ENCODE peak calls at places on chromosomes 13 and 19, in seven cellular contexts. C, Q, F, Z, T, W and E are unnamed samples.

GRCh38 chr13:98923641-98924397 is 54.0 kb downstream of the DOCK9 start:
- DNase-seq in Z (peak; percentile 34), T (no peak), W (no peak), C (no peak), Q (no peak), F (no peak), E (no peak)

GRCh38 chr13:87669379-87669978 is 1.7 kb upstream of the SLITRK5 start:
- DNase-seq in F (no peak), T (no peak), Q (peak; percentile 76), W (peak; percentile 87), Z (no peak), C (peak; percentile 76), E (peak; percentile 44)

GRCh38 chr19:55013596-55013995 is 24.5 kb downstream of the GP6 start:
- DNase-seq in F (no peak), T (no peak), W (no peak), Q (no peak), C (no peak), Z (no peak), E (no peak)

GRCh38 chr19:10388957-10389356 is 8.6 kb upstream of the TYK2 start:
- DNase-seq in T (peak; percentile 46), W (peak; percentile 79), Z (peak; percentile 85), Q (peak; percentile 93), F (peak; percentile 35), C (peak; percentile 78), E (peak; percentile 65)

GRCh38 chr19:13149628-13150186 is 468 bp downstream of the STX10 start:
- DNase-seq in W (peak; percentile 35), F (no peak), T (no peak), C (peak; percentile 27), Z (peak; percentile 75), Q (peak; percentile 76), E (no peak)

GRCh38 chr13:40164137-40164536 is 502.3 kb downstream of the FOXO1 start:
- DNase-seq in Q (no peak), F (no peak), W (no peak), T (no peak), C (peak; percentile 42), Z (peak; percentile 65), E (no peak)

GRCh38 chr13:29595380-29596063 is at the start of gene SLC7A1:
- DNase-seq in F (peak; percentile 28), Q (peak; percentile 95), T (peak; percentile 94), W (peak; percentile 94), Z (peak; percentile 95), C (peak; percentile 67), E (peak; percentile 53)

GRCh38 chr13:51455532-51455931 is 2.7 kb upstream of the INTS6 start:
- DNase-seq in Q (no peak), C (no peak), F (no peak), W (no peak), Z (no peak), T (no peak), E (no peak)

GRCh38 chr19:5397804-5398692 is 57.2 kb upstream of the ZNRF4 start:
- DNase-seq in C (no peak), T (no peak), Q (peak; percentile 94), W (peak; percentile 30), F (no peak), Z (no peak), E (no peak)

GRCh38 chr19:55437410-55437809 is 5.7 kb downstream of the SHISA7 start:
- DNase-seq in W (no peak), Q (peak; percentile 93), T (no peak), C (peak; percentile 63), Z (peak; percentile 83), F (no peak), E (no peak)

GRCh38 chr13:28239374-28239773 is 101.0 kb downstream of the PAN3 start:
- DNase-seq in W (no peak), Q (no peak), T (no peak), F (no peak), Z (peak; percentile 6), C (peak; percentile 46), E (no peak)

GRCh38 chr13:52195052-52195837 is 35.8 kb upstream of the NEK3 start:
- DNase-seq in C (peak; percentile 84), W (no peak), Q (peak; percentile 93), F (no peak), T (peak; percentile 84), Z (peak; percentile 90), E (no peak)

GRCh38 chr19:14118165-14119051 is 846 bp upstream of the PRKACA start:
- DNase-seq in F (peak; percentile 70), C (peak; percentile 81), Z (peak; percentile 89), Q (peak; percentile 37), W (no peak), T (peak; percentile 35), E (no peak)

GRCh38 chr19:18898533-18899408 is 2.8 kb upstream of the CERS1 start:
- DNase-seq in C (no peak), T (no peak), W (no peak), Q (no peak), F (no peak), Z (no peak), E (no peak)

GRCh38 chr13:31517599-31517998 is 221.7 kb upstream of the RXFP2 start:
- DNase-seq in W (no peak), Z (no peak), C (no peak), Q (no peak), F (no peak), T (no peak), E (no peak)

GRCh38 chr13:31521466-31521865 is 217.9 kb upstream of the RXFP2 start:
- DNase-seq in C (no peak), Q (no peak), T (no peak), F (peak; percentile 59), W (no peak), Z (peak; percentile 30), E (no peak)

GRCh38 chr13:31518666-31519065 is 220.7 kb upstream of the RXFP2 start:
- DNase-seq in T (no peak), Q (no peak), Z (peak; percentile 8), W (no peak), C (no peak), F (peak; percentile 66), E (no peak)

GRCh38 chr13:31528176-31528575 is 211.2 kb upstream of the RXFP2 start:
- DNase-seq in Q (no peak), F (no peak), W (no peak), Z (no peak), T (no peak), C (no peak), E (no peak)

DNA sequence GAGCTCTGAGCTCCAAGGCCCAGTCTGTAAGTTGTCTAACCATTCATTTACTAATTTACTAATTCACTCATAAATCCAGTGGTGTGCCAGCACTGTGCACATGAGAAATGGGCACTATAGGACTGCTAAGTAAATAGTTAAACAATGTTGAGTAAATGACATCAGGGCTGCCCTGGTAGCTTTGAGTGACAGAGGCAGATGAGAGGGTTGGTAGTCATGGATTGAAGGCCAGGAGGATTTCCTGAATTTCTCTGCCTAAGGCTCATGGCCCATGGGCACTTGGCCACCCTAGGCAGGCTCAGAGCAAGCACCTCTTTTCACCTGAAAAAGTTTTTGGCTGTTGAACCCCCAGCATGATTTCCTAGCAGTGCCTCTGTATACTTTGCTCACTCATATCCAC is 216.9 kb upstream of the RXFP2 start:
- DNase-seq in F (no peak), W (no peak), Z (no peak), Q (no peak), C (no peak), T (no peak), E (no peak)
- TF ChIP-seq CTCF in F (no peak), W (no peak), Z (no peak), Q (no peak), C (no peak), T (no peak), E (no peak)

DNA sequence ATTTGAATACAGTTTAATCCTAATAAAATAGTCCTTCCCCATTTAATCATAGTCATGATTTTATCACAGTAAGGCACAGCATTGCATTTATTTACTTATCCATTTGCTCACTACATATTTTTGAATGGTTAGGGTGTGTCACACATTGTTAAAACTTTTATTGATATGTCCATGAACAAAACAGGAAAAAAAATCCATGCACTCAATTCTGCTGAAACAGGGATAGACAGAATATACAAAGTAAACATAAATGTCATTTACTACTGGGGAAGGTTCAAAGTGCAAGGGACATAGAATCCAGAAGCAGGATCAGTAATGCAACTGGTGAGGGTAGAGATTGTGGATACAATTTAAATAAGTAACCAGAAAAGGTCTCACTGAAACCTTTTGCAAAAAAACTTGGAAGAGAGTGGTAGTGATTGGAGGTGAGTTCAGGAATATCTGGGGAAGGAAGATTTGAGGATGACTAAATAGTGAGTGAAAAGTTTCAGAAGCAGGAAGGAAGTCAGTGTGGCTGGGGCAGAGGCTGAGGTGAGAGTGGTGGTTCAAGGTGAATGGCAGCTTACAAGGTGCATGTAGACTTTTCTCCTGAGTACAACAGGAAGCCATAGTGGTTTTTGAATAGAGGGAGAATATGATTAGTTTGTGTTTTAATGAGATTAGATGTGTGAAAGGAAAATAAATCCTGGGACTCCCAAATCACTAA is 387.2 kb upstream of the ATXN8OS start:
- DNase-seq in T (no peak), W (no peak), F (no peak), C (no peak), Z (no peak), Q (no peak), E (no peak)
- H3K4me3 ChIP-seq in T (no peak overlapping the region), W (no peak overlapping the region), F (no peak overlapping the region), C (no peak overlapping the region), Z (no peak overlapping the region), Q (no peak overlapping the region), E (no peak overlapping the region)

GRCh38 chr13:46683879-46684278 is 113.1 kb downstream of the ESD start:
- DNase-seq in W (no peak), Z (peak; percentile 54), Q (no peak), F (no peak), T (peak; percentile 41), C (peak; percentile 22), E (peak; percentile 33)

GRCh38 chr13:46685006-46685730 is 111.8 kb downstream of the ESD start:
- DNase-seq in C (no peak), F (no peak), T (no peak), Q (no peak), W (no peak), Z (no peak), E (no peak)

GRCh38 chr13:46682015-46682414 is 114.9 kb downstream of the ESD start:
- DNase-seq in Z (no peak), T (no peak), C (no peak), F (no peak), W (no peak), Q (no peak), E (no peak)

GRCh38 chr13:46686171-46686570 is 110.8 kb downstream of the ESD start:
- DNase-seq in Q (no peak), C (no peak), Z (no peak), W (no peak), F (no peak), T (no peak), E (no peak)

DNA sequence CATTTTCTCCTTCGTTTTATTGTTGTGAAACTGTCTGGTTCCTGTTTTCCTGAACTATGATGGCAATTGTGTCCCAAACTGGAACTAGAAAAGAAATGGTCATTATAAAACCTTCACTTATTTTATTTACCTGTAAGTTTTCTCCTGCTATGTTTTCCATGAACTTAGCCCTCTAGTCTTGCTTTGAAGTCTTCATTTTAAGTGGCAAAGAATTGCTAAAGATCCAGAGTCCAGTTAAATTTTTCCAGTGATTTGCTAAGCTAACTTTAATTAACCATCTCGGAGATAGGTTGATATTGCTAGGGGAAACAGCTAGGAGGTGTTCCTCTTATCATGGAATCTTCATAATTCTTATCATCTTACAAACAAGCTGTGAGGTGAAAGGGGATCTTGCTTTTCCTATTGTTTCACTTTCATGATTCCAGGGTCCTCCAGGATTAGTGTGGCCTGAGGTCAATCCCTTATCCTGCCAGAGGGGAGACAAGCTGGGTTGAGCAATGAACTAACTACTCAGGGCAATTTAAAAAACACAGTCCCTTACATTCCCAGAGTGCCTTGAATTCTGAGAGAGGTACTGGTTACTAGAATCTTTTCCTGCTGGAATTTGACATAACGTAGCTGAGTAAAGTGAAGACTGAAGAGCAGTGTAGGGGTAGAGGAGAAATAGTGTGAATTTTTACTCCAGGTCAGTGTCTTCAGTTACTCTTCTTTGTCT is 112.5 kb downstream of the ESD start:
- DNase-seq in F (no peak), T (no peak), Z (no peak), W (no peak), C (peak; percentile 20), Q (peak; percentile 87), E (no peak)
- TF ChIP-seq CTCF in F (no peak), T (no peak), Z (no peak), W (no peak), C (no peak), Q (no peak), E (no peak)

GRCh38 chr19:36150586-36150985 is 1.7 kb downstream of the COX7A1 start:
- DNase-seq in F (no peak), Z (no peak), Q (no peak), T (no peak), C (no peak), W (no peak), E (no peak)
- H3K4me3 ChIP-seq in F (no peak overlapping the region), Z (no peak overlapping the region), Q (peak overlapping the region; percentile 77), T (no peak overlapping the region), C (no peak overlapping the region), W (no peak overlapping the region), E (no peak overlapping the region)